ENCODE peak calls at places on chromosomes 2 and 18, in four cellular contexts. E is ovary, X is adrenal gland, C is NB4. P is an unnamed sample.

GRCh38 chr2:121596221-121597080 is 52.8 kb downstream of the CLASP1 start:
- DNase-seq in X (peak; percentile 75), C (peak; percentile 91), E (peak; percentile 13), P (peak; percentile 81)

GRCh38 chr2:234970467-234970866 is 18.6 kb downstream of the SH3BP4 start:
- DNase-seq in C (no peak), E (no peak), X (no peak), P (no peak)

GRCh38 chr2:239266779-239267410 is 133.9 kb downstream of the HDAC4 start:
- DNase-seq in E (no peak), C (peak; percentile 27), X (peak; percentile 15), P (peak; percentile 77)

GRCh38 chr2:173719471-173719870 is 245.7 kb downstream of the SP3 start:
- DNase-seq in X (no peak), C (no peak), E (no peak), P (no peak)

GRCh38 chr2:73300926-73301325 is 7.6 kb upstream of the EGR4 start:
- DNase-seq in C (no peak), E (no peak), X (no peak), P (no peak)

GRCh38 chr18:515838-516237 is 15.3 kb upstream of the COLEC12 start:
- DNase-seq in E (no peak), X (no peak), C (no peak), P (no peak)

GRCh38 chr18:68449292-68449691 is 265.6 kb downstream of the TMX3 start:
- DNase-seq in E (no peak), C (no peak), X (no peak), P (no peak)

GRCh38 chr2:165568361-165568760 is 98.9 kb downstream of the CSRNP3 start:
- DNase-seq in C (no peak), X (no peak), E (no peak), P (no peak)

GRCh38 chr2:216934151-216934550 is 74.3 kb upstream of the TNP1 start:
- DNase-seq in E (peak; percentile 67), C (no peak), X (no peak), P (no peak)

GRCh38 chr2:239958366-239958765 is 66.8 kb downstream of the NDUFA10 start:
- DNase-seq in E (no peak), C (no peak), X (no peak), P (no peak)

GRCh38 chr2:181239400-181239799 is 217.8 kb upstream of the ITGA4 start:
- DNase-seq in C (peak; percentile 29), E (no peak), X (no peak), P (peak; percentile 11)

GRCh38 chr2:136653836-136654235 is 111.5 kb upstream of the THSD7B start:
- DNase-seq in E (no peak), X (no peak), C (no peak), P (no peak)

GRCh38 chr2:211144078-211144477 is 587.7 kb downstream of the CPS1 start:
- DNase-seq in E (no peak), X (no peak), C (no peak), P (no peak)

GRCh38 chr18:22542400-22542835 is 124.7 kb upstream of the CTAGE1 start:
- DNase-seq in C (no peak), X (peak; percentile 71), E (peak; percentile 47), P (no peak)

GRCh38 chr2:100303744-100304143 is 18.6 kb downstream of the LONRF2 start:
- DNase-seq in E (no peak), C (no peak), X (no peak), P (no peak)

GRCh38 chr2:96181529-96181928 is 27.1 kb downstream of the STARD7 start:
- DNase-seq in E (no peak), C (no peak), X (no peak), P (no peak)

GRCh38 chr2:202037086-202037485 is 3.4 kb downstream of the FZD7 start:
- DNase-seq in X (no peak), E (no peak), C (no peak), P (no peak)

GRCh38 chr2:204771693-204772092 is 226.4 kb downstream of the PARD3B start:
- DNase-seq in E (no peak), X (no peak), C (no peak), P (no peak)

GRCh38 chr2:22817197-22817596 is 567.8 kb upstream of the KLHL29 start:
- DNase-seq in C (no peak), X (peak; percentile 18), E (no peak), P (no peak)

GRCh38 chr2:120470041-120470716 is 124.2 kb downstream of the INHBB start:
- DNase-seq in X (peak; percentile 85), C (peak; percentile 93), E (peak; percentile 84), P (no peak)

GRCh38 chr2:11419781-11420180 is 46.2 kb downstream of the E2F6 start:
- DNase-seq in E (peak; percentile 25), C (no peak), X (peak; percentile 30), P (no peak)

GRCh38 chr18:36459786-36460185 is 162.3 kb downstream of the FHOD3 start:
- DNase-seq in E (no peak), X (no peak), C (no peak), P (no peak)

GRCh38 chr2:120858764-120859525 is 123.3 kb downstream of the GLI2 start:
- DNase-seq in C (no peak), E (no peak), X (no peak), P (no peak)

GRCh38 chr2:96795076-96795475 is 21.0 kb upstream of the CNNM3 start:
- DNase-seq in X (no peak), C (no peak), E (no peak), P (no peak)

GRCh38 chr2:236979664-236980063 is 106.0 kb upstream of the COPS8 start:
- DNase-seq in C (no peak), E (no peak), X (no peak), P (no peak)
- TF ChIP-seq POLR2A in C (no peak), E (no peak), X (no peak), P (no peak)

GRCh38 chr2:144332356-144333143 is 187.4 kb downstream of the ZEB2 start:
- DNase-seq in X (peak; percentile 92), C (peak; percentile 92), E (peak; percentile 88), P (peak; percentile 97)
- TF ChIP-seq POLR2A in X (peak; percentile 45), C (peak; percentile 66), E (peak; percentile 51), P (peak; percentile 68)

DNA sequence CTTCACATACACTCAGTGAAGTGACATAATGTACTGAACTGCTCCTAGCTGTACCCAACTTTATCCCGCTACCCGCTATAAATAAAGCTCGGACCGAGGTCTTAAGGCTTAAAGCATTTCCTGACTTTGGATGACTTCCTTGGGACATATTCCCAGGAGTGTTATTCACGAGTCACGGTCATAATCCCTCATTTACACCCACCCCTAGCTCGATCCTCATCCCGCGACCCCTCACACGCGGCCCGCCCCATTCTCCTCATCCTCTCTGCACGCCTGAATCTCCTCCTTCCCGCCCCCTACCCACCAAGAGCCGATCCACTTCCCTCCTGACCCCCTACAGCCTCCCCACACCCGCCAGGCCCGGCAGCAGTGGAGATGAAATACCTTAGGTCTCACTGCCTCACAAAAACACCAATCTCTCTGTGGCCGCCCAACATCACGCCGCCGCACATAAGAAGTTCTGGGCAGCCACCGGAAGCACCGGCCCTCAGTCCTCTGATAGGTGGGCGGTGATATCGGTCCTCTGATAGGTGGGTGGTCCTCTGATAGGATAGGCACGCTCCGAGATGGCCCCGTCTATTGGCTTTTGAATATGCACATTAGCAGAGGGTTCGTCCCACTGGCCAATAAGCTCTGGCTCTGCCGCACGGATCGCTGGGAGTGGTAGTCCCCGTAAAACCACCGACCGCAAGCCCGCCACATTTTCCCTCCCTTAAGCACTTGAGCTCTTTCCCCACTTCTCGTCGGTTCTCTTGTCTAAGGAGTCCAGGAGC is at the start of gene WDCP:
- DNase-seq in C (peak; percentile 100), X (peak; percentile 98), E (peak; percentile 92), P (peak; percentile 96)
- TF ChIP-seq POLR2A in C (peak; percentile 70), X (peak; percentile 54), E (peak; percentile 40), P (peak; percentile 81)

GRCh38 chr2:25669520-25669919 is 3.9 kb downstream of the DTNB start:
- DNase-seq in E (no peak), X (no peak), C (no peak), P (no peak)

GRCh38 chr2:25671622-25672021 is 1.8 kb downstream of the DTNB start:
- DNase-seq in X (no peak), E (no peak), C (no peak), P (no peak)

GRCh38 chr2:25674003-25674362 is 606 bp upstream of the DTNB start:
- DNase-seq in E (no peak), X (no peak), C (no peak), P (no peak)

GRCh38 chr2:25673170-25674002 is at the start of gene DTNB:
- DNase-seq in E (peak; percentile 80), C (peak; percentile 85), X (peak; percentile 87), P (peak; percentile 87)

GRCh38 chr2:25672500-25673169 is 742 bp downstream of the DTNB start:
- DNase-seq in C (peak; percentile 73), E (peak; percentile 56), X (peak; percentile 51), P (peak; percentile 51)
- TF ChIP-seq POLR2A in C (no peak), E (no peak), X (no peak), P (no peak)

P was measured in erythroblast.